ENCODE peak calls at places on chromosomes 6 and 20, in six cellular contexts. X, J, V, N, D and Z are unnamed samples.

GRCh38 chr20:53737404-53738038 is 143.9 kb upstream of the ZNF217 start:
- DNase-seq in X (peak; percentile 74), J (no peak), V (no peak), N (no peak), D (no peak), Z (no peak)

GRCh38 chr6:155635416-155635815 is 179.8 kb upstream of the NOX3 start:
- DNase-seq in X (no peak), J (no peak), V (no peak), N (no peak), D (no peak), Z (no peak)

GRCh38 chr6:73956305-73956704 is 260.3 kb downstream of the CD109 start:
- DNase-seq in X (no peak), J (no peak), V (no peak), N (no peak), D (no peak), Z (no peak)

GRCh38 chr6:89138173-89138572 is 7.7 kb upstream of the PM20D2 start:
- DNase-seq in X (no peak), J (no peak), V (no peak), N (no peak), D (no peak), Z (no peak)

GRCh38 chr6:96626749-96627353 is 63.9 kb downstream of the FHL5 start:
- DNase-seq in X (peak; percentile 38), J (peak; percentile 3), V (peak; percentile 36), N (no peak), D (no peak), Z (peak; percentile 21)

GRCh38 chr6:125300992-125301434 is 754 bp downstream of the HDDC2 start:
- DNase-seq in X (peak; percentile 62), J (peak; percentile 7), V (peak; percentile 25), N (no peak), D (no peak), Z (no peak)

GRCh38 chr20:5535211-5535756 is 214.9 kb upstream of the SHLD1 start:
- DNase-seq in X (peak; percentile 95), J (peak; percentile 23), V (no peak), N (no peak), D (no peak), Z (no peak)

GRCh38 chr6:24779416-24779815 is 4.7 kb downstream of the GMNN start:
- DNase-seq in X (no peak), J (no peak), V (peak; percentile 28), N (no peak), D (no peak), Z (no peak)

GRCh38 chr6:7991992-7992815 is 72.0 kb downstream of the BLOC1S5 start:
- DNase-seq in X (peak; percentile 80), J (peak; percentile 86), V (peak; percentile 66), N (no peak), D (peak; percentile 34), Z (peak; percentile 60)

GRCh38 chr20:44092551-44093248 is 94.3 kb downstream of the JPH2 start:
- DNase-seq in X (peak; percentile 54), J (peak; percentile 37), V (no peak), N (no peak), D (no peak), Z (no peak)

GRCh38 chr20:23536601-23537000 is 31.7 kb downstream of the CST9L start:
- DNase-seq in X (no peak), J (no peak), V (no peak), N (no peak), D (no peak), Z (no peak)

GRCh38 chr20:60784321-60784720 is 467.7 kb upstream of the CDH4 start:
- DNase-seq in X (no peak), J (no peak), V (no peak), N (no peak), D (no peak), Z (no peak)

GRCh38 chr6:119683022-119683421 is 333.5 kb upstream of the MAN1A1 start:
- DNase-seq in X (no peak), J (no peak), V (no peak), N (no peak), D (no peak), Z (no peak)

GRCh38 chr6:113649916-113650609 is 207.1 kb upstream of the MARCKS start:
- DNase-seq in X (no peak), J (no peak), V (no peak), N (no peak), D (no peak), Z (no peak)

GRCh38 chr20:62571667-62572344 is 70.5 kb upstream of the SLCO4A1 start:
- DNase-seq in X (no peak), J (peak; percentile 48), V (peak; percentile 67), N (no peak), D (no peak), Z (peak; percentile 55)

GRCh38 chr6:1708820-1709612 is 99.3 kb downstream of the FOXC1 start:
- DNase-seq in X (no peak), J (no peak), V (no peak), N (peak; percentile 76), D (no peak), Z (no peak)

GRCh38 chr6:164345856-164346496 is 931.5 kb downstream of the QKI start:
- DNase-seq in X (no peak), J (no peak), V (no peak), N (no peak), D (no peak), Z (no peak)

GRCh38 chr6:45419574-45420082 is 41.9 kb upstream of the SUPT3H start:
- DNase-seq in X (peak; percentile 50), J (no peak), V (peak; percentile 39), N (peak; percentile 85), D (peak; percentile 20), Z (peak; percentile 34)

GRCh38 chr20:12386821-12387220 is 469.1 kb downstream of the BTBD3 start:
- DNase-seq in X (no peak), J (no peak), V (no peak), N (no peak), D (no peak), Z (no peak)

GRCh38 chr20:20134941-20135572 is 82.7 kb downstream of the CFAP61 start:
- DNase-seq in X (no peak), J (no peak), V (no peak), N (no peak), D (no peak), Z (no peak)

GRCh38 chr20:57087705-57088104 is 178.7 kb downstream of the BMP7 start:
- DNase-seq in X (no peak), J (no peak), V (no peak), N (no peak), D (no peak), Z (no peak)

GRCh38 chr6:21984551-21984950 is 312.3 kb downstream of the PRL start:
- DNase-seq in X (peak; percentile 65), J (no peak), V (no peak), N (no peak), D (no peak), Z (no peak)

GRCh38 chr20:64035066-64035932 is 683 bp upstream of the C20orf204 start:
- DNase-seq in X (no peak), J (no peak), V (peak; percentile 51), N (no peak), D (no peak), Z (no peak)

GRCh38 chr6:100488231-100488630 is 23.5 kb upstream of the SIM1 start:
- DNase-seq in X (peak; percentile 67), J (no peak), V (no peak), N (no peak), D (no peak), Z (no peak)

GRCh38 chr6:29424168-29424567 is 9.4 kb downstream of the OR12D1 start:
- DNase-seq in X (no peak), J (no peak), V (no peak), N (no peak), D (no peak), Z (no peak)

GRCh38 chr6:33372532-33373123 is 19.0 kb upstream of the KIFC1 start:
- DNase-seq in X (no peak), J (no peak), V (no peak), N (no peak), D (no peak), Z (no peak)

GRCh38 chr6:21710908-21711627 is 117.5 kb downstream of the SOX4 start:
- DNase-seq in X (no peak), J (no peak), V (no peak), N (no peak), D (no peak), Z (no peak)

GRCh38 chr6:14275493-14275851 is 157.9 kb downstream of the CD83 start:
- DNase-seq in X (peak; percentile 51), J (no peak), V (no peak), N (peak; percentile 70), D (no peak), Z (no peak)

GRCh38 chr20:35768731-35769664 is 2.8 kb upstream of the PHF20 start:
- DNase-seq in X (peak; percentile 99), J (peak; percentile 97), V (peak; percentile 38), N (peak; percentile 87), D (peak; percentile 99), Z (no peak)

GRCh38 chr6:52725530-52726192 is 37.6 kb downstream of the GSTA2 start:
- DNase-seq in X (peak; percentile 25), J (no peak), V (no peak), N (no peak), D (no peak), Z (no peak)

GRCh38 chr6:29702519-29703103 is 20.6 kb upstream of the HLA-F start:
- DNase-seq in X (peak; percentile 14), J (peak; percentile 35), V (peak; percentile 66), N (no peak), D (no peak), Z (peak; percentile 72)

GRCh38 chr6:147000545-147001488 is 203.4 kb upstream of the STXBP5 start:
- DNase-seq in X (peak; percentile 68), J (peak; percentile 41), V (no peak), N (no peak), D (no peak), Z (no peak)

GRCh38 chr6:167683028-167683862 is 143.5 kb upstream of the AFDN start:
- DNase-seq in X (no peak), J (peak; percentile 97), V (no peak), N (no peak), D (peak; percentile 50), Z (no peak)

GRCh38 chr6:83193747-83194582 is 808 bp downstream of the RWDD2A start:
- DNase-seq in X (peak; percentile 21), J (peak; percentile 4), V (peak; percentile 37), N (peak; percentile 86), D (peak; percentile 45), Z (peak; percentile 41)

GRCh38 chr20:43904195-43904594 is 10.5 kb upstream of the TOX2 start:
- DNase-seq in X (no peak), J (no peak), V (no peak), N (peak; percentile 38), D (no peak), Z (no peak)